ENCODE peak calls at places on chromosomes 6 and 20, in eight cellular contexts. G, C, Q, N, F, M, P and H are unnamed samples. For H3K4me1, the result is how much of the 10 kb centered on the place peaks cover.

GRCh38 chr20:57526067-57526884 is 1.3 kb upstream of the CTCFL start:
- DNase-seq in Q (peak), P (no peak), G (no peak), F (no peak), M (peak), N (no peak), C (no peak), H (no peak)

GRCh38 chr20:10982692-10983091 is 308.9 kb upstream of the JAG1 start:
- DNase-seq in P (peak), F (peak), M (peak), G (no peak), C (no peak), N (peak), Q (peak), H (no peak)

GRCh38 chr6:121437861-121438651 is 2.6 kb downstream of the GJA1 start:
- DNase-seq in C (no peak), G (no peak), N (peak), P (peak), Q (no peak), M (no peak), F (peak), H (peak)

GRCh38 chr6:152746172-152746553 is 4.4 kb upstream of the VIP start:
- DNase-seq in M (peak), G (no peak), F (no peak), N (peak), Q (no peak), C (no peak), P (peak), H (no peak)

GRCh38 chr6:20652276-20652675 is 118.0 kb downstream of the CDKAL1 start:
- DNase-seq in M (no peak), C (no peak), N (no peak), F (no peak), P (no peak), G (no peak), Q (no peak), H (peak)

GRCh38 chr6:1611572-1612385 is 2.1 kb downstream of the FOXC1 start:
- DNase-seq in F (no peak), M (peak), P (peak), Q (no peak), C (no peak), G (no peak), N (peak), H (peak)

GRCh38 chr6:116476021-116476678 is 15.0 kb downstream of the CALHM6 start:
- DNase-seq in C (no peak), Q (no peak), M (peak), N (no peak), P (peak), F (no peak), G (no peak), H (no peak)

GRCh38 chr6:162538643-162539064 is 188.9 kb downstream of the PRKN start:
- DNase-seq in F (no peak), M (no peak), C (no peak), G (no peak), N (no peak), P (peak), Q (no peak), H (no peak)

GRCh38 chr6:109527989-109528388 is 45.0 kb upstream of the ZBTB24 start:
- DNase-seq in Q (no peak), G (no peak), C (no peak), F (no peak), P (peak), N (no peak), M (peak), H (no peak)

GRCh38 chr6:49744259-49744658 is at the start of gene CRISP3:
- DNase-seq in C (no peak), N (no peak), F (no peak), G (no peak), P (no peak), M (peak), Q (no peak), H (no peak)

GRCh38 chr6:169852504-169853195 is 101.2 kb downstream of the ERMARD start:
- DNase-seq in G (no peak), P (no peak), Q (peak), M (no peak), F (no peak), N (no peak), C (peak), H (no peak)

GRCh38 chr6:79586548-79586947 is 44.6 kb upstream of the SH3BGRL2 start:
- DNase-seq in Q (no peak), F (no peak), N (no peak), G (no peak), C (no peak), P (peak), M (peak), H (peak)

GRCh38 chr20:54234991-54235390 is 27.1 kb downstream of the PFDN4 start:
- DNase-seq in F (no peak), Q (no peak), C (no peak), P (no peak), M (no peak), G (no peak), N (no peak), H (no peak)

GRCh38 chr6:106997392-106998257 is 23.1 kb upstream of the CD24 start:
- DNase-seq in M (peak), N (peak), Q (peak), F (peak), P (peak), G (no peak), C (peak), H (peak)

GRCh38 chr6:88376759-88377387 is 210.7 kb upstream of the CNR1 start:
- DNase-seq in C (no peak), N (peak), M (no peak), P (peak), F (no peak), G (no peak), Q (no peak), H (peak)

GRCh38 chr6:11317885-11318771 is 85.7 kb upstream of the NEDD9 start:
- DNase-seq in N (peak), C (peak), F (no peak), G (no peak), Q (peak), M (peak), P (peak), H (peak)

GRCh38 chr6:10779076-10779475 is 31.5 kb downstream of the TMEM14B start:
- DNase-seq in N (no peak), F (no peak), G (no peak), M (no peak), Q (no peak), P (no peak), C (no peak), H (no peak)

GRCh38 chr20:3251806-3252205 is 12.8 kb upstream of the SLC4A11 start:
- DNase-seq in P (peak), G (no peak), F (no peak), C (no peak), M (no peak), Q (no peak), N (peak), H (no peak)

GRCh38 chr20:11919046-11919445 is 1.4 kb downstream of the BTBD3 start:
- DNase-seq in M (no peak), G (no peak), P (peak), C (no peak), F (peak), Q (no peak), N (peak), H (no peak)

GRCh38 chr20:8587246-8587645 is 455.2 kb downstream of the PLCB1 start:
- DNase-seq in N (no peak), G (no peak), C (no peak), M (no peak), P (no peak), Q (no peak), F (no peak), H (peak)

GRCh38 chr20:8581451-8582183 is 449.6 kb downstream of the PLCB1 start:
- DNase-seq in G (no peak), M (no peak), P (no peak), N (no peak), C (no peak), Q (no peak), F (no peak), H (no peak)

GRCh38 chr20:8579060-8579459 is 447.0 kb downstream of the PLCB1 start:
- DNase-seq in C (no peak), N (no peak), Q (no peak), M (no peak), P (no peak), G (no peak), F (no peak), H (no peak)

GRCh38 chr20:8587810-8588209 is 455.7 kb downstream of the PLCB1 start:
- DNase-seq in F (no peak), N (no peak), Q (no peak), P (no peak), C (no peak), M (no peak), G (no peak), H (peak)

DNA sequence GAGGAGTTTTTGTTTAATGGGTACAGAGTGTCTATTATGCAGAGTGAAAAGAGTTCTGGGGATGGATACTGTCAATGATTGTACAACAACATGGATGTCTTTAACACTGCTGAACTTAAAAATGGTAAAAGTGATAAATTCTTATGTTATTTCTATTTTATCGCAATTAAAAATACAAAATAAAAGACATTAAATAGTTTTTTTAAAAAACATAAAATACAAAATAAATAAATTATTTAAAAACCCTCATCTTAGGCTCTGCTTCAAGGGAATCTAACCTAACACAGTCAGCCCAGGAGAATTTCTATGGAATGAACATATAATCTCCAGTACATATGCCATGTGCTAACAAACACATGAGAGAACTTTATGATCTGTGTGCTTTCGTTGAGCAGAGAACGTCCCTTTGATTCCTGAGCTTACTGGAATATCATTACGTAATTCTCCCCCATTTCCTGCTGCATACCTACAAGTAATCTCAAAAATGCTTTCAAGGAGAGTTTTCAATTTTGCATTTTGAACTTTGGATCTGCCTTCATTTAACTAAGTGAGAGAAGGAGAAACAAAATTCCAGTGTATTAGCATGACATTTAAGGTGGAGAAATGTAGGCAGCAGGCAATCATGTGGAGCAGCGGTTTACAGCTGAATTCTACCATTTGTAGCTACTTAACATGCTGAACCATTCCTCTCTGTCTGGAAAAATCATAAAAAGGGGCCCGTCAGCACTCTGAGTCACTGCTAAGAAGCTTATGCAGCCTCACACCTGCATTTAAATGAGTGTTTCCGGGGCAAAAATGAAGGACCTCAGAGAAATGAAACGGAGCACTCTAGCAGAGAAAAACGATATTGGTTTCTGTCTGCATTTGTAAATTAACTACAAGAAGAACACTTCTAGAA is 451.4 kb downstream of the PLCB1 start:
- DNase-seq in M (peak), N (peak), P (no peak), G (no peak), Q (no peak), F (no peak), C (no peak), H (no peak)
- H3K4me1 ChIP-seq in M (under half), N (under half), P (under half), G (under half), Q (under half), F (under half), C (under half), H (under half)

GRCh38 chr6:118718903-118719302 is 67.5 kb upstream of the CEP85L start:
- DNase-seq in M (no peak), F (no peak), N (no peak), P (no peak), Q (no peak), G (no peak), C (no peak), H (no peak)
- H3K4me1 ChIP-seq in M (under half), F (under half), N (under half), P (under half), Q (under half), G (under half), C (under half), H (under half)

DNA sequence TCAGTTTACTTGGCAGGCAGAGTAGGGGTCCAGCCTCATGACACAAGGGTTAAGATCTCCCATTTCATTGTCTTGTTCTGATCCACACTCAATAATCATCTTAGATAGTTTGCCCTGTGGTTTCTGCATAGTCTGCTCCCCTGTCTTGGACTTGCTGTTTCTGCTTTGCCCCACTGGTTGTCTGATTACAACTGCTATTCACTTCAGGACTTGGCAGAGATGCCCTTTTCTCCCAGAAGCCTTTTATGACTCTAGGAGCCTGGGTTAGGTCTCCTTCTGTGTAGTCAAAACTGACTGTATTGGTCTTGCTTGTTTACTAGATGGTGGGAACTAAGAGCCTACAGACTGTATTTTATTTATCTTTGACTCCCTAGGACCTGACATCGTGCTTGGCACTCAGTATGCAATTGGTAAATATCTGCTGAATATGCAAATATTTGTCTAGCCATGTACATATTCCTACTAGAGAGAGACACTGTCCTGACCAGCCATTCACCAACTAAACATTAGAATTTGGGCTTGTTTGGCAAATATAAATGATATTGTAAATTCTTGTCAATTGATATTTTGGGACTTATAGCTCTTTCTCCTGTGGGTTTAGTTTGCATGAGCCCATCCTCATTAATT is 165.9 kb upstream of the KCNK16 start:
- DNase-seq in M (no peak), F (no peak), N (no peak), P (no peak), G (no peak), Q (no peak), C (no peak), H (no peak)
- H3K4me1 ChIP-seq in M (under half), F (under half), N (under half), P (under half), G (under half), Q (under half), C (under half), H (under half)

GRCh38 chr6:45955597-45955996 is 60.1 kb downstream of the CLIC5 start:
- DNase-seq in C (no peak), F (no peak), P (no peak), G (no peak), N (no peak), Q (no peak), M (no peak), H (no peak)
- H3K4me1 ChIP-seq in C (under half), F (under half), P (under half), G (under half), N (under half), Q (under half), M (under half), H (under half)

GRCh38 chr6:83069633-83070032 is 2.2 kb downstream of the DOP1A start:
- DNase-seq in P (no peak), C (no peak), Q (no peak), N (no peak), G (no peak), F (no peak), M (no peak), H (no peak)

GRCh38 chr6:83071023-83071422 is 3.6 kb downstream of the DOP1A start:
- DNase-seq in F (no peak), Q (no peak), P (no peak), G (no peak), N (no peak), M (no peak), C (no peak), H (peak)

GRCh38 chr6:83067448-83068413 is at the start of gene DOP1A:
- DNase-seq in Q (peak), P (peak), M (peak), C (peak), F (peak), N (peak), G (peak), H (peak)

GRCh38 chr6:83065511-83066192 is at the start of gene UBE3D:
- DNase-seq in C (peak), Q (peak), P (peak), F (peak), N (peak), G (peak), M (peak), H (peak)

DNA sequence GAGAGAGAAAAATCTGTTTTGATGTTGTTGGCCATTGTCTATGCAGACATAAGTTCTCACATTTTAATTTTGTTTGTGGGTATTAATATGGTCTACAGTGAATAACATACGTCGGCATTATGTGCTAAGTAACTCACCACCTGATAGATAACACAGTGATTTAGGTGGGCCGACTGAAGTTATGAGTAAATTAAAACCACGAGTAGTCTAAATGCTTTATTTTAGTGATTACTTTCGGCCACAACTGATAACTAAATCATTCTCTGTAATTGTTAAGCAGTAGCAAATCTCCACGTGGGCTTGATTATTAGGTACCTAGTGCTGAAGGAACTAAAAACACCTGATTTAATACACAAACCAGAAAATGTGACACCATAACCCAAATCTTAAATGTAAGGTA is 1.2 kb downstream of the DOP1A start:
- DNase-seq in P (no peak), G (no peak), F (no peak), Q (no peak), C (no peak), M (no peak), N (no peak), H (no peak)
- H3K4me1 ChIP-seq in P (under half), G (half or more), F (under half), Q (under half), C (under half), M (under half), N (under half), H (under half)

GRCh38 chr20:51529027-51529749 is 13.3 kb downstream of the NFATC2 start:
- DNase-seq in F (no peak), Q (no peak), C (no peak), G (no peak), P (peak), M (no peak), N (peak), H (peak)

GRCh38 chr20:51531712-51532456 is 10.6 kb downstream of the NFATC2 start:
- DNase-seq in P (no peak), C (no peak), M (no peak), G (no peak), F (no peak), Q (no peak), N (no peak), H (no peak)

GRCh38 chr20:51528263-51529026 is 14.1 kb downstream of the NFATC2 start:
- DNase-seq in G (no peak), P (no peak), F (no peak), C (no peak), Q (no peak), N (no peak), M (no peak), H (peak)

GRCh38 chr20:51531141-51531710 is 11.3 kb downstream of the NFATC2 start:
- DNase-seq in N (peak), C (no peak), Q (no peak), P (no peak), F (no peak), M (no peak), G (no peak), H (no peak)

DNA sequence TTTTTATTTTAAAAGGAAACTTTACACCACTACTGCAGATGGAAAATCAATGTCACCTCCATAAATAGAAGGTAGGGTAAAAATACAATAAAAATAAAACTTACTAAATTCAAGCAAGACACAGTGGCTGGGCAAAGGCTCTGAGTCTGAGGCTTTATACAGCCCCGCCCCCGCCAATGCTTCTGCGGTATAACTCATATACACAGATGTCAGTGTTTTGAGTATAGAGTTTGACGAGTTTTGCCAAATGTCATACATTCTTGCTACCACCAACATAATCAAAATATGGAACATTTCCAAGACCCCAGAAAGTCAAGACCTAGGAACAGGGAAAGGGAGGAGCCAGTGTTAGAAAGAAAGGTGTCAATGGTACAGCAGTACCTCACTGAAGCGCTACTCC is 12.8 kb downstream of the NFATC2 start:
- DNase-seq in G (no peak), F (no peak), Q (no peak), P (peak), N (no peak), M (no peak), C (no peak), H (no peak)
- H3K4me1 ChIP-seq in G (under half), F (under half), Q (under half), P (under half), N (under half), M (under half), C (under half), H (under half)

GRCh38 chr6:127182501-127182900 is 64.0 kb downstream of the RSPO3 start:
- DNase-seq in N (peak), G (no peak), P (peak), M (no peak), Q (no peak), F (no peak), C (no peak), H (peak)
- H3K4me1 ChIP-seq in N (under half), G (under half), P (under half), M (under half), Q (under half), F (under half), C (under half), H (under half)

DNA sequence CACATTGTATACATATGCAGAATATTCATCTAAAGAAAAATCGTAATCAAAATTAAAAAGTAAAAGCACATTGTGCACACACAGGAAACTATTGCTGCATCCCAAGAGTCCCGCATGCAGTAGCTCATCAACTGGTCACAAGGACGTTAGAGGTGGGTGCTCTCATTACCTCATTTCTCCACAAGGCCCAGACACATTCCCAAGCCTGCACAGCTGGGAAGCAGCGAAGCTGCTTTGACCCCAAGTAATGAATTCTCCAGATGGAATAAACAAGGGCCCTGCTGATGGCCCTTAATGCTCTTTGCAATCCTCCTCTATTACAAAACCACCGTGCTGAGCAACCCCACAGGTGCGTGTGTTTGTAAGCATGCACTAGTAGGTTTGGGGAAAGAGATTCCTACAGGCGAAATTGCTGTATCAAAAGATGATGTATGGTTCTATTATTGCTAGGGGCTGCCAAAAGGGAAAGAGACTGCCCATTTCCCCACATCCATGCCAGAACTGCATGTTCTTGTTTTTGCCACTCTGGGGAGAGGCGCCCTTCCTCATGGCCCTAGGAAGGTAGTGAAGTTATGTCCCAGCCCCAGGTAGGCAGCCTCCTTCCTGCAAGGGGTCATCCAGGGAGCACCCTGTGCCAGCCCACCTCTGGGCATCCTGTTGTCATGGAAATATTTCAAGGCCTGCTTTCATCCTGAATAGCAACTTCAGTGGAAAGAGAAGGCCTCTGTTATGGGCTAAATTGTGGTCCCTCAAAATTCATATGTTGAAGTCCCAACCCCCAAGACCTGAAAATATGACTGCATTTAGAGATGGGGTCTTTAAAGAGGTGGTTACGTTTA is 34.7 kb upstream of the PTGIS start:
- DNase-seq in P (no peak), Q (no peak), M (no peak), F (no peak), N (no peak), G (no peak), C (no peak), H (no peak)
- H3K4me1 ChIP-seq in P (under half), Q (under half), M (half or more), F (under half), N (under half), G (under half), C (under half), H (under half)